ENCODE peak calls at places on chromosome 21, in five cellular contexts. One of them, this sample, is unnamed.

GRCh38 chr21:42189860-42190491 is 29.0 kb upstream of the ABCG1 start:
- DNase-seq in sigmoid colon: no peak
- DNase-seq in stomach: no peak
- DNase-seq in A549: no peak
- DNase-seq in tibial nerve: no peak
- DNase-seq in this sample: no peak

GRCh38 chr21:17436626-17437111 is 76.2 kb upstream of the CXADR start:
- DNase-seq in tibial nerve: no peak
- DNase-seq in stomach: no peak
- DNase-seq in A549: no peak
- DNase-seq in sigmoid colon: no peak
- DNase-seq in this sample: no peak

GRCh38 chr21:15793547-15794235 is 63.9 kb downstream of the USP25 start:
- DNase-seq in stomach: no peak
- DNase-seq in A549: no peak
- DNase-seq in sigmoid colon: no peak
- DNase-seq in tibial nerve: no peak
- DNase-seq in this sample: no peak

GRCh38 chr21:15430577-15430976 is 299.2 kb upstream of the USP25 start:
- DNase-seq in stomach: no peak
- DNase-seq in sigmoid colon: no peak
- DNase-seq in tibial nerve: peak; percentile 52
- DNase-seq in A549: no peak
- DNase-seq in this sample: no peak

GRCh38 chr21:39313457-39314154 is at the start of gene BRWD1:
- DNase-seq in stomach: peak; percentile 80
- DNase-seq in tibial nerve: peak; percentile 74
- DNase-seq in sigmoid colon: peak; percentile 93
- DNase-seq in A549: peak; percentile 90
- DNase-seq in this sample: peak; percentile 80

GRCh38 chr21:41367598-41368360 is 6.0 kb downstream of the MX2 start:
- DNase-seq in stomach: no peak
- DNase-seq in A549: no peak
- DNase-seq in tibial nerve: no peak
- DNase-seq in sigmoid colon: peak; percentile 62
- DNase-seq in this sample: no peak

GRCh38 chr21:17859661-17860060 is 40.5 kb upstream of the C21orf91 start:
- DNase-seq in sigmoid colon: no peak
- DNase-seq in tibial nerve: no peak
- DNase-seq in A549: no peak
- DNase-seq in stomach: no peak
- DNase-seq in this sample: no peak

GRCh38 chr21:25640671-25641292 is 1.7 kb downstream of the JAM2 start:
- DNase-seq in stomach: no peak
- DNase-seq in tibial nerve: no peak
- DNase-seq in A549: no peak
- DNase-seq in sigmoid colon: no peak
- DNase-seq in this sample: no peak

GRCh38 chr21:35048706-35049617 is at the start of gene RUNX1:
- DNase-seq in stomach: peak; percentile 52
- DNase-seq in tibial nerve: peak; percentile 37
- DNase-seq in A549: no peak
- DNase-seq in sigmoid colon: no peak
- DNase-seq in this sample: peak; percentile 63

GRCh38 chr21:35178812-35179211 is 129.7 kb upstream of the RUNX1 start:
- DNase-seq in sigmoid colon: no peak
- DNase-seq in A549: no peak
- DNase-seq in tibial nerve: no peak
- DNase-seq in stomach: no peak
- DNase-seq in this sample: no peak

GRCh38 chr21:45318146-45318555 is 30.5 kb upstream of the POFUT2 start:
- DNase-seq in tibial nerve: no peak
- DNase-seq in A549: no peak
- DNase-seq in stomach: no peak
- DNase-seq in sigmoid colon: peak; percentile 61
- DNase-seq in this sample: no peak
- H3K27ac ChIP-seq in tibial nerve: peak overlapping the region; percentile 80
- H3K27ac ChIP-seq in A549: peak overlapping the region; percentile 97
- H3K27ac ChIP-seq in stomach: peak overlapping the region; percentile 80
- H3K27ac ChIP-seq in sigmoid colon: peak overlapping the region; percentile 73
- H3K27ac ChIP-seq in this sample: peak overlapping the region; percentile 53

GRCh38 chr21:26965091-26965566 is 1.8 kb downstream of the ADAMTS5 start:
- DNase-seq in A549: no peak
- DNase-seq in stomach: no peak
- DNase-seq in sigmoid colon: no peak
- DNase-seq in tibial nerve: no peak
- DNase-seq in this sample: no peak

GRCh38 chr21:26966360-26966977 is 419 bp downstream of the ADAMTS5 start:
- DNase-seq in A549: no peak
- DNase-seq in sigmoid colon: peak; percentile 69
- DNase-seq in stomach: no peak
- DNase-seq in tibial nerve: no peak
- DNase-seq in this sample: no peak

GRCh38 chr21:26965567-26966359 is 1.1 kb downstream of the ADAMTS5 start:
- DNase-seq in tibial nerve: no peak
- DNase-seq in stomach: peak; percentile 25
- DNase-seq in sigmoid colon: peak; percentile 84
- DNase-seq in A549: no peak
- DNase-seq in this sample: peak; percentile 21

GRCh38 chr21:26964379-26964778 is 2.5 kb downstream of the ADAMTS5 start:
- DNase-seq in A549: no peak
- DNase-seq in stomach: peak; percentile 28
- DNase-seq in sigmoid colon: peak; percentile 92
- DNase-seq in tibial nerve: no peak
- DNase-seq in this sample: peak; percentile 35

DNA sequence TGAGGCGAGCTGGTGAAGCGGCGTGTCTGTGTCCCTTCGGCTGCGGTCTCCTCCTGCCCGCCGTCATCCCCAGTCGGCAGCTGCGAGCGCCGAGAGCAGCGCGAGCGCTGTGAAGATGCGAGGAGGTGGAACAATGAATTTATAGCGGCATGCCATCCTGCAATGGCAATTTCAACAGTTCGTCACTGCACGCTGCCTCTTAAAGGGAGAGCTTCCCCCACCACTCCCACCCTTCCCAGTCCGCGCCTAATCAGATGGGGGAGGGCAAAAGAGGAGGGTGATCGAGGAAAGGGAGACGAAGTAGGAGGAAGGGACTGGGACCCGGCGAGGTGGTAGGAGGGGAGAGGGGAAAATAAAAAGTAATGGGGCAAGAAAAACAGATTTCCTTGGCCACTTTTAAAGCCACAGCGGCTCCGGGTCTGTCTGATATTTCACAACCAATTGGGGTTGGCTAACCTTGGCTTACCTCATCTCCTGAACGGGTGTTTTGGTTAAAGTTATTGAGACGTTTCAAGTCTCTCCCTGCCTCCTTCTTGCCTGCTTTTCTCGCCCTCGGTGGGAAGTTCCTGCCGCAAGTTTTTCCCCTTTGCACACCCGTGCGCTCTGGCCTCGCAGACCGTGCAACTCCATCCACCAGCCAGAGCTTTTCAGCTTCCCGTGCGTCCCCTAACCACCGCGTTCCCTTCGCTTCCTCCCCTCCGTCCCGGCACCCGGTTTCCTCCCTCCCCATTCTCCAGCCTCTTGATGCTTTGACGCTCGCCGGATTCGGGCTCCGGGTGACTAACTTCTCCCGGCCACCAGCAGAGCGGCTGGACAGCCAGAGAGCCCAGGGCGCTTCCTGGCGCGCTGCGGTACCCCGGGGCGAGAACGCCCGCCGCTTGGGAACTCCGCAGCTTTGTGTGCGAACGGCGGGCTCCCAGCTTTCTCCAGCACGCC is at the start of gene ADAMTS5:
- DNase-seq in tibial nerve: peak; percentile 39
- DNase-seq in stomach: peak; percentile 25
- DNase-seq in sigmoid colon: peak; percentile 77
- DNase-seq in A549: no peak
- DNase-seq in this sample: peak; percentile 15
- TF ChIP-seq EP300 in tibial nerve: no peak
- TF ChIP-seq EP300 in stomach: no peak
- TF ChIP-seq EP300 in sigmoid colon: no peak
- TF ChIP-seq EP300 in A549: no peak
- TF ChIP-seq EP300 in this sample: no peak

DNA sequence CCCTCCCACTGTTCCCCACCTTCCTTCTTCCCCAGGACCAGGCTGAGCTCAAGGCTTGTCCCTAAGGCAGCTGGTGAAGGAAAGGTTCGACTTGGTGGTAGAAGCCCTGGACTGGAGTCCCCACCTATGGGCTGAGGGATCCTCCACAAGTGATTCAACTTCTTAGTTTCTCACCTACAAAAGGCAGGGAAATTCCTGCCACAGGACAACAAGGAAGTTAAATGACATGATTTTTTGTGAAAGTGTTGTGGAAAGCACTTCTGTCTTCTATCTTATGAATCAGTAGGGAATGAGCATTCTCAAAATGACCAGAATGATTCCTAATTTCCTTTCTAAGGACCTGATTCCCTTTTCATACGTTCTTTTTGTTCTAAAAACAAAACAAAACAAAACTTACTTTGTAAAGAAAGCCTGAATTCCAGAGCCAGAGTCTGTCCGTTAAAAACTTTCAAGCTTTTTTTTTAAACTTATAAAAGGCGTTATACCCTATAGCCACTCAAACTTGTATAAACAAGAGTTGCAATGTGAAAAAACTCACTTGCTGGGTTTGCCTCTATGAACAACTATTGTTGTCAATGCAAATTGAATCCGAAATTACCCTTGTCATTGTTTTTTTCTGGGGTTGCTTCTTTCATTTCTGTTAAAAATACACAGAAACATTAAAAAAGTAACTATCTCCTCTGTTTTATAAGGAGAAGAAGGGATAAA is 12.2 kb downstream of the KCNJ15 start:
- DNase-seq in tibial nerve: no peak
- DNase-seq in sigmoid colon: no peak
- DNase-seq in A549: no peak
- DNase-seq in stomach: no peak
- DNase-seq in this sample: no peak
- H3K4me1 ChIP-seq in tibial nerve: peaks cover 3% of the 10 kb centered on the region
- H3K4me1 ChIP-seq in sigmoid colon: no peaks in the 10 kb centered on the region
- H3K4me1 ChIP-seq in A549: peaks cover 23% of the 10 kb centered on the region
- H3K4me1 ChIP-seq in stomach: peaks cover 9% of the 10 kb centered on the region
- H3K4me1 ChIP-seq in this sample: peaks cover 3% of the 10 kb centered on the region

GRCh38 chr21:31298618-31299269 is 45.3 kb downstream of the TIAM1 start:
- DNase-seq in stomach: no peak
- DNase-seq in tibial nerve: no peak
- DNase-seq in sigmoid colon: no peak
- DNase-seq in A549: no peak
- DNase-seq in this sample: no peak

GRCh38 chr21:31293986-31294385 is 50.1 kb downstream of the TIAM1 start:
- DNase-seq in A549: peak; percentile 13
- DNase-seq in stomach: no peak
- DNase-seq in sigmoid colon: no peak
- DNase-seq in tibial nerve: no peak
- DNase-seq in this sample: no peak

GRCh38 chr21:31290765-31291164 is 53.3 kb downstream of the TIAM1 start:
- DNase-seq in A549: no peak
- DNase-seq in stomach: no peak
- DNase-seq in sigmoid colon: no peak
- DNase-seq in tibial nerve: no peak
- DNase-seq in this sample: no peak

GRCh38 chr21:31295676-31296075 is 48.4 kb downstream of the TIAM1 start:
- DNase-seq in sigmoid colon: no peak
- DNase-seq in stomach: no peak
- DNase-seq in tibial nerve: no peak
- DNase-seq in A549: no peak
- DNase-seq in this sample: no peak

GRCh38 chr21:31294691-31295090 is 49.4 kb downstream of the TIAM1 start:
- DNase-seq in A549: no peak
- DNase-seq in tibial nerve: no peak
- DNase-seq in sigmoid colon: no peak
- DNase-seq in stomach: no peak
- DNase-seq in this sample: no peak
- H3K27ac ChIP-seq in A549: no peak overlapping the region
- H3K27ac ChIP-seq in tibial nerve: no peak overlapping the region
- H3K27ac ChIP-seq in sigmoid colon: no peak overlapping the region
- H3K27ac ChIP-seq in stomach: no peak overlapping the region
- H3K27ac ChIP-seq in this sample: no peak overlapping the region

GRCh38 chr21:32712043-32712442 is 15.8 kb downstream of the SYNJ1 start:
- DNase-seq in A549: no peak
- DNase-seq in stomach: no peak
- DNase-seq in sigmoid colon: no peak
- DNase-seq in tibial nerve: no peak
- DNase-seq in this sample: peak; percentile 20
- TF ChIP-seq EP300 in A549: no peak
- TF ChIP-seq EP300 in stomach: no peak
- TF ChIP-seq EP300 in sigmoid colon: no peak
- TF ChIP-seq EP300 in tibial nerve: no peak
- TF ChIP-seq EP300 in this sample: no peak

DNA sequence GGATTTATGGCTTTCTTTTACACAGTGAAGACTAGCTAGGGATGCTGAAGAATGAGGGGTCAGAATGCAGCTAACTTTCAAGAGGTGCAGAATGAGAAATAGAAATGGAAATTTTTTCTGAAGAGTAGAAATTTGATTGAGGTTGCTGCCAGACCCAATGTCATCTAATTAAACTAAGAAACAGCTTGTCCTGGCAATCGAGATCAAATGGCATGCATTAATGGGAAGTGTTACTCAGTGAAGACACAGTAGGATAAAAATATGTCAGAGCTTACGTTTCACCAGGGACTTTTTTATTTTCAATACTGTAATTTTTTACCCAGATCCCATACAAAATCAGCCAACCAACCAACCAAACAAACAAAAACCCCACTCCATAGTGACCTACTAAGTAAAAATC is 306.0 kb downstream of the GRIK1 start:
- DNase-seq in sigmoid colon: no peak
- DNase-seq in A549: no peak
- DNase-seq in stomach: no peak
- DNase-seq in tibial nerve: no peak
- DNase-seq in this sample: no peak
- H3K4me1 ChIP-seq in sigmoid colon: no peaks in the 10 kb centered on the region
- H3K4me1 ChIP-seq in A549: no peaks in the 10 kb centered on the region
- H3K4me1 ChIP-seq in stomach: no peaks in the 10 kb centered on the region
- H3K4me1 ChIP-seq in tibial nerve: no peaks in the 10 kb centered on the region
- H3K4me1 ChIP-seq in this sample: no peaks in the 10 kb centered on the region